ENCODE peak calls at places on chromosome 20, in ten cellular contexts. P is AG04450; O is activated CD4-positive, alpha-beta memory T cell treated with anti-CD3 and anti-CD28 coated beads for 36 hours; M is activated CD4-positive, CD25-positive, alpha-beta regulatory T cell; B is GM23248; S is RWPE1; C is stimulated activated CD4-positive, alpha-beta T cell treated with anti-CD3 and anti-CD28 coated beads, Interleukin-2, amount 100 ng/mL, for 24 hours; V is pancreas; Y is NCI-H69; F is stimulated activated effector memory CD8-positive, alpha-beta T cell treated with anti-CD3 and anti-CD28 coated beads, Interleukin-12 subunit alpha, Interleukin-12 subunit beta, amount 100 ng/mL, for 72 hours. I is an unnamed sample.

GRCh38 chr20:25248501-25249172 is 752 bp downstream of the PYGB start:
- DNase-seq in P (no peak), O (peak), M (no peak), B (peak), S (peak), C (peak), V (peak), Y (peak), F (no peak), I (no peak)

GRCh38 chr20:61712632-61713031 is 353.0 kb downstream of the TAF4 start:
- DNase-seq in P (no peak), O (no peak), M (no peak), B (no peak), S (no peak), C (no peak), V (no peak), Y (no peak), F (no peak), I (no peak)

GRCh38 chr20:50285376-50286173 is 94.9 kb downstream of the CEBPB start:
- DNase-seq in P (no peak), O (peak), M (no peak), B (peak), S (no peak), C (no peak), V (no peak), Y (no peak), F (peak), I (no peak)

GRCh38 chr20:54398814-54399213 is 76.6 kb upstream of the DOK5 start:
- DNase-seq in P (no peak), O (no peak), M (no peak), B (no peak), S (no peak), C (no peak), V (no peak), Y (no peak), F (no peak), I (no peak)

GRCh38 chr20:32485770-32486248 is 99.3 kb downstream of the NOL4L start:
- DNase-seq in P (no peak), O (no peak), M (no peak), B (no peak), S (no peak), C (no peak), V (no peak), Y (no peak), F (no peak), I (no peak)

GRCh38 chr20:34515484-34516037 is 661 bp upstream of the DYNLRB1 start:
- DNase-seq in P (no peak), O (peak), M (peak), B (peak), S (peak), C (peak), V (peak), Y (peak), F (peak), I (peak)

GRCh38 chr20:5780233-5781217 is 30.3 kb downstream of the SHLD1 start:
- DNase-seq in P (peak), O (no peak), M (no peak), B (peak), S (no peak), C (no peak), V (no peak), Y (no peak), F (no peak), I (no peak)

GRCh38 chr20:37297066-37297736 is 7.7 kb downstream of the MANBAL start:
- DNase-seq in P (peak), O (no peak), M (no peak), B (peak), S (no peak), C (no peak), V (no peak), Y (no peak), F (no peak), I (no peak)

GRCh38 chr20:35458388-35458787 is 3.0 kb downstream of the CEP250 start:
- DNase-seq in P (no peak), O (no peak), M (no peak), B (no peak), S (no peak), C (no peak), V (no peak), Y (no peak), F (no peak), I (no peak)

GRCh38 chr20:4811661-4812181 is 90.0 kb downstream of the PRND start:
- DNase-seq in P (no peak), O (peak), M (peak), B (no peak), S (no peak), C (peak), V (no peak), Y (no peak), F (peak), I (no peak)

GRCh38 chr20:63228786-63229185 is 6.9 kb upstream of the BIRC7 start:
- DNase-seq in P (no peak), O (no peak), M (no peak), B (no peak), S (no peak), C (no peak), V (no peak), Y (no peak), F (no peak), I (no peak)

GRCh38 chr20:5135363-5136012 is 8.7 kb downstream of the CDS2 start:
- DNase-seq in P (no peak), O (no peak), M (no peak), B (no peak), S (no peak), C (no peak), V (no peak), Y (no peak), F (no peak), I (no peak)

GRCh38 chr20:2006452-2007381 is 12.9 kb upstream of the PDYN start:
- DNase-seq in P (peak), O (peak), M (no peak), B (peak), S (peak), C (peak), V (no peak), Y (peak), F (peak), I (no peak)

GRCh38 chr20:41386502-41387427 is 20.1 kb upstream of the EMILIN3 start:
- DNase-seq in P (peak), O (no peak), M (no peak), B (peak), S (no peak), C (no peak), V (no peak), Y (peak), F (no peak), I (no peak)

GRCh38 chr20:51631011-51631950 is 88.8 kb upstream of the NFATC2 start:
- DNase-seq in P (peak), O (peak), M (no peak), B (peak), S (peak), C (peak), V (no peak), Y (no peak), F (peak), I (no peak)

GRCh38 chr20:41533537-41534136 is 84.5 kb downstream of the CHD6 start:
- DNase-seq in P (no peak), O (no peak), M (no peak), B (no peak), S (no peak), C (no peak), V (no peak), Y (peak), F (no peak), I (peak)

GRCh38 chr20:34300809-34301586 is 2.2 kb downstream of the AHCY start:
- DNase-seq in P (no peak), O (no peak), M (no peak), B (peak), S (no peak), C (no peak), V (no peak), Y (peak), F (no peak), I (no peak)

GRCh38 chr20:20079102-20079784 is 26.9 kb downstream of the CFAP61 start:
- DNase-seq in P (no peak), O (no peak), M (no peak), B (no peak), S (no peak), C (no peak), V (no peak), Y (peak), F (no peak), I (no peak)

GRCh38 chr20:12113468-12114371 is 196.0 kb downstream of the BTBD3 start:
- DNase-seq in P (no peak), O (no peak), M (no peak), B (no peak), S (no peak), C (no peak), V (peak), Y (peak), F (no peak), I (no peak)

GRCh38 chr20:21393142-21393541 is 4.2 kb downstream of the NKX2-4 start:
- DNase-seq in P (no peak), O (no peak), M (no peak), B (no peak), S (no peak), C (no peak), V (no peak), Y (no peak), F (no peak), I (no peak)

GRCh38 chr20:12391099-12391498 is 473.4 kb downstream of the BTBD3 start:
- DNase-seq in P (no peak), O (no peak), M (no peak), B (no peak), S (no peak), C (no peak), V (no peak), Y (peak), F (no peak), I (no peak)

GRCh38 chr20:4740774-4741431 is 19.2 kb downstream of the PRND start:
- DNase-seq in P (no peak), O (peak), M (peak), B (peak), S (no peak), C (peak), V (peak), Y (peak), F (peak), I (no peak)

GRCh38 chr20:5748246-5748645 is 2.0 kb upstream of the SHLD1 start:
- DNase-seq in P (no peak), O (no peak), M (no peak), B (no peak), S (no peak), C (no peak), V (no peak), Y (no peak), F (no peak), I (no peak)

GRCh38 chr20:60206259-60206658 is 248.0 kb downstream of the CDH26 start:
- DNase-seq in P (peak), O (no peak), M (no peak), B (peak), S (peak), C (no peak), V (no peak), Y (peak), F (no peak), I (no peak)

GRCh38 chr20:4808872-4809271 is 87.2 kb downstream of the PRND start:
- DNase-seq in P (no peak), O (no peak), M (no peak), B (peak), S (no peak), C (no peak), V (no peak), Y (no peak), F (no peak), I (no peak)

GRCh38 chr20:63073051-63073737 is 66.4 kb upstream of the BHLHE23 start:
- DNase-seq in P (no peak), O (no peak), M (no peak), B (no peak), S (no peak), C (no peak), V (no peak), Y (no peak), F (no peak), I (no peak)

GRCh38 chr20:61556116-61556515 is 304.1 kb downstream of the CDH4 start:
- DNase-seq in P (peak), O (no peak), M (no peak), B (peak), S (peak), C (no peak), V (no peak), Y (no peak), F (no peak), I (no peak)

GRCh38 chr20:1827974-1828785 is 67.0 kb upstream of the SIRPA start:
- DNase-seq in P (no peak), O (peak), M (no peak), B (peak), S (peak), C (no peak), V (peak), Y (peak), F (no peak), I (no peak)

GRCh38 chr20:11041396-11041795 is 367.6 kb upstream of the JAG1 start:
- DNase-seq in P (no peak), O (no peak), M (no peak), B (peak), S (peak), C (no peak), V (no peak), Y (no peak), F (no peak), I (no peak)

GRCh38 chr20:62820208-62820961 is 3.5 kb downstream of the COL9A3 start:
- DNase-seq in P (no peak), O (no peak), M (no peak), B (no peak), S (no peak), C (no peak), V (no peak), Y (peak), F (no peak), I (no peak)

GRCh38 chr20:49824206-49824605 is 11.6 kb downstream of the SLC9A8 start:
- DNase-seq in P (no peak), O (no peak), M (no peak), B (peak), S (no peak), C (no peak), V (no peak), Y (no peak), F (no peak), I (no peak)

GRCh38 chr20:59835448-59836395 is 97.7 kb downstream of the SYCP2 start:
- DNase-seq in P (no peak), O (no peak), M (no peak), B (peak), S (peak), C (no peak), V (no peak), Y (peak), F (peak), I (no peak)

GRCh38 chr20:33862709-33863403 is 51.7 kb downstream of the CHMP4B start:
- DNase-seq in P (peak), O (peak), M (peak), B (peak), S (peak), C (peak), V (peak), Y (peak), F (peak), I (no peak)

GRCh38 chr20:58065508-58066361 is 162.7 kb downstream of the ANKRD60 start:
- DNase-seq in P (no peak), O (no peak), M (no peak), B (peak), S (peak), C (no peak), V (peak), Y (peak), F (no peak), I (no peak)

GRCh38 chr20:39676857-39677351 is 714.8 kb downstream of the DHX35 start:
- DNase-seq in P (no peak), O (no peak), M (no peak), B (peak), S (no peak), C (no peak), V (peak), Y (no peak), F (no peak), I (no peak)

GRCh38 chr20:45946149-45946970 is 11.9 kb downstream of the PCIF1 start:
- DNase-seq in P (no peak), O (peak), M (no peak), B (peak), S (peak), C (no peak), V (peak), Y (no peak), F (peak), I (no peak)